ENCODE peak calls at places on chromosomes 5 and 9, in nine cellular contexts. R, T, U, P, Q, G, W, B and V are unnamed samples.

GRCh38 chr5:173291722-173292658 is 36.2 kb downstream of the STC2 start:
- DNase-seq in R (no peak), T (no peak), U (no peak), P (no peak), Q (peak; percentile 36), G (no peak), W (no peak), B (peak; percentile 48), V (no peak)

GRCh38 chr9:83649080-83649479 is 26.1 kb downstream of the IDNK start:
- DNase-seq in R (peak; percentile 66), T (peak; percentile 76), U (peak; percentile 85), P (peak; percentile 68), Q (peak; percentile 31), G (peak; percentile 49), W (peak; percentile 57), B (peak; percentile 53), V (peak; percentile 28)

GRCh38 chr9:23557691-23558090 is 268.3 kb downstream of the ELAVL2 start:
- DNase-seq in R (no peak), T (no peak), U (no peak), P (no peak), Q (no peak), G (no peak), W (no peak), B (no peak), V (no peak)

GRCh38 chr5:146213210-146213838 is 9.9 kb downstream of the RBM27 start:
- DNase-seq in R (no peak), T (no peak), U (no peak), P (no peak), Q (peak; percentile 41), G (no peak), W (no peak), B (peak; percentile 26), V (no peak)

GRCh38 chr5:38613992-38614836 is 57.8 kb upstream of the LIFR start:
- DNase-seq in R (no peak), T (no peak), U (no peak), P (no peak), Q (no peak), G (no peak), W (no peak), B (no peak), V (no peak)

GRCh38 chr9:111955048-111955447 is 58.4 kb downstream of the UGCG start:
- DNase-seq in R (no peak), T (no peak), U (no peak), P (no peak), Q (no peak), G (no peak), W (no peak), B (no peak), V (no peak)

GRCh38 chr9:21677834-21678233 is 124.6 kb upstream of the MTAP start:
- DNase-seq in R (no peak), T (no peak), U (no peak), P (no peak), Q (peak; percentile 78), G (no peak), W (no peak), B (peak; percentile 58), V (no peak)

GRCh38 chr9:79224672-79225433 is 346.9 kb upstream of the TLE4 start:
- DNase-seq in R (no peak), T (no peak), U (peak; percentile 69), P (no peak), Q (peak; percentile 96), G (no peak), W (no peak), B (peak; percentile 87), V (no peak)

GRCh38 chr5:160312139-160312959 is at the start of gene CCNJL:
- DNase-seq in R (peak; percentile 70), T (no peak), U (peak; percentile 52), P (peak; percentile 52), Q (peak; percentile 17), G (no peak), W (no peak), B (peak; percentile 22), V (peak; percentile 34)

GRCh38 chr9:135752281-135753204 is 50.6 kb downstream of the KCNT1 start:
- DNase-seq in R (no peak), T (no peak), U (no peak), P (no peak), Q (no peak), G (no peak), W (no peak), B (no peak), V (no peak)

GRCh38 chr5:160188151-160188967 is 40.9 kb upstream of the FABP6 start:
- DNase-seq in R (peak; percentile 80), T (no peak), U (peak; percentile 81), P (peak; percentile 75), Q (peak; percentile 88), G (no peak), W (no peak), B (peak; percentile 91), V (no peak)

GRCh38 chr5:55324815-55325418 is 17.1 kb downstream of the MTREX start:
- DNase-seq in R (no peak), T (no peak), U (peak; percentile 60), P (no peak), Q (peak; percentile 74), G (no peak), W (no peak), B (peak; percentile 76), V (peak; percentile 31)

GRCh38 chr9:97938081-97938644 is at the start of gene HEMGN:
- DNase-seq in R (no peak), T (no peak), U (no peak), P (no peak), Q (no peak), G (no peak), W (no peak), B (no peak), V (no peak)

GRCh38 chr9:5455181-5455580 is 4.8 kb downstream of the CD274 start:
- DNase-seq in R (no peak), T (no peak), U (peak; percentile 45), P (no peak), Q (peak; percentile 37), G (no peak), W (no peak), B (peak; percentile 48), V (no peak)

GRCh38 chr9:23774266-23774665 is 51.8 kb downstream of the ELAVL2 start:
- DNase-seq in R (no peak), T (no peak), U (no peak), P (no peak), Q (no peak), G (no peak), W (no peak), B (no peak), V (no peak)

GRCh38 chr5:74903165-74903787 is 37.1 kb upstream of the FAM169A start:
- DNase-seq in R (no peak), T (no peak), U (no peak), P (no peak), Q (no peak), G (no peak), W (no peak), B (no peak), V (peak; percentile 25)

GRCh38 chr5:25540628-25541027 is 895.9 kb upstream of the CDH10 start:
- DNase-seq in R (no peak), T (no peak), U (no peak), P (no peak), Q (no peak), G (no peak), W (no peak), B (no peak), V (no peak)